ENCODE peak calls at places on chromosome X, in seven cellular contexts. T is thoracic aorta, Y is coronary artery, W is Peyer's patch, P is suprapubic skin, U is heart left ventricle, R is BJ. N is an unnamed sample.

GRCh38 chrX:48521353-48522243 is at the start of gene EBP:
- DNase-seq in T (peak), Y (peak), W (peak), P (peak), U (peak), R (no peak), N (peak)

GRCh38 chrX:34656842-34657780 is at the start of gene TMEM47:
- DNase-seq in T (no peak), Y (peak), W (peak), P (peak), U (peak), R (peak), N (peak)

GRCh38 chrX:14032383-14032782 is 2.7 kb upstream of the GEMIN8 start:
- DNase-seq in T (no peak), Y (no peak), W (no peak), P (no peak), U (peak), R (no peak), N (no peak)

GRCh38 chrX:115268421-115268820 is 21.1 kb upstream of the LUZP4 start:
- DNase-seq in T (no peak), Y (no peak), W (no peak), P (no peak), U (no peak), R (no peak), N (no peak)

GRCh38 chrX:154396948-154397887 is 959 bp upstream of the RPL10 start:
- DNase-seq in T (no peak), Y (no peak), W (peak), P (peak), U (peak), R (no peak), N (no peak)

GRCh38 chrX:16436348-16437188 is 213.4 kb upstream of the S100G start:
- DNase-seq in T (peak), Y (peak), W (peak), P (peak), U (peak), R (no peak), N (no peak)

GRCh38 chrX:45505214-45505613 is 304.5 kb upstream of the DIPK2B start:
- DNase-seq in T (no peak), Y (no peak), W (no peak), P (no peak), U (no peak), R (no peak), N (no peak)

GRCh38 chrX:150857453-150857852 is 41.0 kb downstream of the CD99L2 start:
- DNase-seq in T (no peak), Y (no peak), W (no peak), P (no peak), U (no peak), R (no peak), N (no peak)

GRCh38 chrX:10457092-10457491 is 163.3 kb downstream of the MID1 start:
- DNase-seq in T (no peak), Y (no peak), W (no peak), P (no peak), U (no peak), R (no peak), N (no peak)

GRCh38 chrX:17525762-17526555 is 151.0 kb downstream of the NHS start:
- DNase-seq in T (no peak), Y (no peak), W (no peak), P (no peak), U (no peak), R (no peak), N (peak)

GRCh38 chrX:40310016-40310415 is 212.3 kb upstream of the BCOR start:
- DNase-seq in T (no peak), Y (no peak), W (no peak), P (no peak), U (peak), R (no peak), N (no peak)

GRCh38 chrX:84956304-84956703 is 47.4 kb upstream of the APOOL start:
- DNase-seq in T (no peak), Y (no peak), W (no peak), P (no peak), U (no peak), R (no peak), N (no peak)

GRCh38 chrX:136450050-136450830 is 37.5 kb upstream of the BRS3 start:
- DNase-seq in T (no peak), Y (no peak), W (no peak), P (no peak), U (no peak), R (no peak), N (no peak)

GRCh38 chrX:5586726-5587125 is 641.9 kb downstream of the NLGN4X start:
- DNase-seq in T (no peak), Y (no peak), W (no peak), P (no peak), U (no peak), R (no peak), N (no peak)

GRCh38 chrX:119008122-119008744 is 33.8 kb downstream of the LONRF3 start:
- DNase-seq in T (no peak), Y (no peak), W (peak), P (no peak), U (no peak), R (no peak), N (no peak)

GRCh38 chrX:68632491-68632890 is 15.0 kb upstream of the STARD8 start:
- DNase-seq in T (no peak), Y (no peak), W (no peak), P (no peak), U (no peak), R (no peak), N (no peak)

GRCh38 chrX:13666836-13667235 is 13.9 kb downstream of the TCEANC start:
- DNase-seq in T (no peak), Y (no peak), W (no peak), P (no peak), U (no peak), R (no peak), N (no peak)

GRCh38 chrX:49993661-49994060 is 71.3 kb downstream of the CLCN5 start:
- DNase-seq in T (no peak), Y (no peak), W (no peak), P (no peak), U (no peak), R (no peak), N (no peak)

GRCh38 chrX:107718156-107718621 is 57.4 kb downstream of the TSC22D3 start:
- DNase-seq in T (peak), Y (peak), W (no peak), P (no peak), U (peak), R (no peak), N (peak)

GRCh38 chrX:24260827-24261550 is 52.9 kb downstream of the SUPT20HL2 start:
- DNase-seq in T (no peak), Y (no peak), W (peak), P (no peak), U (peak), R (no peak), N (no peak)

GRCh38 chrX:39759526-39760224 is 338.1 kb downstream of the BCOR start:
- DNase-seq in T (no peak), Y (peak), W (no peak), P (no peak), U (peak), R (no peak), N (no peak)

GRCh38 chrX:150229030-150229429 is 134.1 kb upstream of the MAMLD1 start:
- DNase-seq in T (no peak), Y (no peak), W (no peak), P (no peak), U (no peak), R (no peak), N (no peak)

GRCh38 chrX:16946971-16947562 is 609 bp downstream of the REPS2 start:
- DNase-seq in T (no peak), Y (no peak), W (peak), P (no peak), U (peak), R (no peak), N (no peak)

GRCh38 chrX:1435241-1435900 is 17.3 kb downstream of the ASMTL start:
- DNase-seq in T (no peak), Y (no peak), W (peak), P (peak), U (no peak), R (no peak), N (no peak)

GRCh38 chrX:38900719-38901118 is 99.5 kb downstream of the MID1IP1 start:
- DNase-seq in T (no peak), Y (no peak), W (no peak), P (no peak), U (no peak), R (no peak), N (no peak)

GRCh38 chrX:110219920-110220319 is 98.0 kb downstream of the AMMECR1 start:
- DNase-seq in T (no peak), Y (no peak), W (no peak), P (no peak), U (no peak), R (no peak), N (no peak)

DNA sequence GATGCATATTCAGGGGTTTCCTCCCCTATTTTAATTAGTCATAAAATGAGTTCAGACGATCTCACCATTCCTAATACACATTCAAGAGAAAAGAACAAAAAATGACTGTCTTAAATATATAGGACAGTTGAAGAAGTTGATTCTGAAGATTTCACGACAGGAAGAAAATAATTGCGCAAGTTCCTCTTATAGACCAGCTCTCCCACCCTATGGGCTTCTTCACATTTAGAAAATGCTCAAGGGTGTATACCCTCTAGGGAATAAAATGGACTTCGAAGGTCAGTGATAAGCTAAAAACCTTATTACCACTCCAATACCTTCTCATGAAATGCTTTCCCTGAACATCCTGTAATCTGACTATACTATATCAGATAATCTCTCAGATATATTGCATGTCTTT is 149.2 kb upstream of the TEX13C start:
- DNase-seq in T (no peak), Y (no peak), W (no peak), P (no peak), U (no peak), R (no peak), N (no peak)
- TF ChIP-seq CTCF in T (no peak), Y (no peak), W (no peak), P (no peak), U (no peak), R (no peak), N (no peak)

GRCh38 chrX:132480581-132481203 is 8.1 kb downstream of the MBNL3 start:
- DNase-seq in T (no peak), Y (no peak), W (peak), P (no peak), U (no peak), R (peak), N (peak)
- H3K4me3 ChIP-seq in T (peak), Y (peak), W (peak), P (peak), U (peak), R (no peak), N (peak)

GRCh38 chrX:35726176-35726575 is 72.0 kb upstream of the MAGEB16 start:
- DNase-seq in T (no peak), Y (no peak), W (no peak), P (no peak), U (no peak), R (no peak), N (no peak)
- TF ChIP-seq CTCF in T (no peak), Y (no peak), W (no peak), P (no peak), U (no peak), R (no peak), N (no peak)

GRCh38 chrX:54193085-54193484 is 10.0 kb upstream of the FAM120C start:
- DNase-seq in T (no peak), Y (no peak), W (no peak), P (no peak), U (no peak), R (no peak), N (no peak)

GRCh38 chrX:54194982-54195588 is 12.0 kb upstream of the FAM120C start:
- DNase-seq in T (no peak), Y (no peak), W (no peak), P (no peak), U (no peak), R (no peak), N (no peak)

GRCh38 chrX:54198262-54198661 is 15.2 kb upstream of the FAM120C start:
- DNase-seq in T (no peak), Y (no peak), W (no peak), P (no peak), U (no peak), R (no peak), N (no peak)
- H3K4me3 ChIP-seq in T (no peak), Y (no peak), W (no peak), P (no peak), U (no peak), R (no peak), N (no peak)

N was measured in AG09309.